ENCODE peak calls at places on chromosomes 12 and 14, in five cellular contexts. G is H9, T is renal cortical epithelial cell, R is T-helper 9 cell, M is heart right ventricle. B is an unnamed sample.

GRCh38 chr12:99436584-99436983 is 211.0 kb upstream of the GARIN6 start:
- DNase-seq in G (no peak), T (peak), R (no peak), M (no peak), B (no peak)

GRCh38 chr12:51421266-51421884 is 3.3 kb upstream of the SLC4A8 start:
- DNase-seq in G (peak), R (no peak), M (no peak), T (peak), B (peak)

GRCh38 chr14:89407856-89408255 is 9.2 kb downstream of the FOXN3 start:
- DNase-seq in M (no peak), G (no peak), R (no peak), T (no peak), B (no peak)

GRCh38 chr12:50751921-50752721 is 11.8 kb upstream of the ATF1 start:
- DNase-seq in G (peak), M (no peak), R (no peak), T (peak), B (no peak)

GRCh38 chr14:51978566-51979398 is 10.6 kb upstream of the RTRAF start:
- DNase-seq in T (peak), G (peak), M (peak), R (peak), B (peak)

GRCh38 chr12:49962861-49963765 is 1.4 kb downstream of the AQP5 start:
- DNase-seq in R (no peak), M (peak), G (no peak), T (peak), B (no peak)

GRCh38 chr12:8681129-8681902 is 16.5 kb upstream of the RIMKLB start:
- DNase-seq in T (peak), M (no peak), G (peak), R (no peak), B (no peak)

GRCh38 chr12:57810450-57810849 is 8.1 kb downstream of the AVIL start:
- DNase-seq in G (no peak), T (peak), M (no peak), R (no peak), B (no peak)

GRCh38 chr12:7142809-7143465 is 12.8 kb downstream of the CLSTN3 start:
- DNase-seq in M (no peak), T (no peak), R (no peak), G (no peak), B (no peak)

GRCh38 chr12:52722680-52723079 is 19.4 kb upstream of the KRT77 start:
- DNase-seq in M (no peak), T (no peak), G (no peak), R (no peak), B (no peak)

GRCh38 chr14:75794615-75795038 is 133.6 kb downstream of the TTLL5 start:
- DNase-seq in T (peak), R (no peak), G (no peak), M (no peak), B (no peak)

GRCh38 chr14:69360438-69361108 is 37.5 kb downstream of the ERH start:
- DNase-seq in T (no peak), R (no peak), M (no peak), G (no peak), B (no peak)

GRCh38 chr12:71840226-71840847 is 778 bp downstream of the TBC1D15 start:
- DNase-seq in M (no peak), G (no peak), R (no peak), T (peak), B (no peak)

GRCh38 chr12:32695787-32696186 is 16.7 kb downstream of the DNM1L start:
- DNase-seq in M (no peak), T (no peak), R (no peak), G (no peak), B (no peak)

GRCh38 chr12:117412465-117413190 is 51.2 kb upstream of the NOS1 start:
- DNase-seq in G (no peak), T (no peak), M (peak), R (no peak), B (no peak)

GRCh38 chr12:78120866-78121590 is 290.3 kb downstream of the NAV3 start:
- DNase-seq in M (no peak), R (no peak), G (no peak), T (peak), B (no peak)

GRCh38 chr12:27552886-27553560 is 29.0 kb downstream of the PPFIBP1 start:
- DNase-seq in R (no peak), T (peak), M (no peak), G (no peak), B (no peak)

GRCh38 chr14:97851438-97851995 is 1054.3 kb downstream of the VRK1 start:
- DNase-seq in M (no peak), R (no peak), T (no peak), G (no peak), B (no peak)

GRCh38 chr14:39169541-39169900 is 612 bp downstream of the TRAPPC6B start:
- DNase-seq in G (no peak), T (peak), R (no peak), M (no peak), B (no peak)

GRCh38 chr12:8057839-8058238 is 8.3 kb downstream of the C3AR1 start:
- DNase-seq in G (no peak), R (no peak), M (no peak), T (peak), B (no peak)

GRCh38 chr12:127809236-127809635 is 457.7 kb upstream of the TMEM132C start:
- DNase-seq in R (no peak), G (no peak), M (no peak), T (peak), B (no peak)

GRCh38 chr14:98999345-98999744 is 272.7 kb downstream of the BCL11B start:
- DNase-seq in R (no peak), G (no peak), T (no peak), M (no peak), B (no peak)

GRCh38 chr12:132545955-132546354 is 56.0 kb downstream of the FBRSL1 start:
- DNase-seq in M (no peak), T (no peak), R (no peak), G (no peak), B (no peak)

GRCh38 chr14:99278836-99279235 is 6.8 kb upstream of the BCL11B start:
- DNase-seq in T (no peak), R (no peak), G (no peak), M (no peak), B (no peak)

GRCh38 chr12:109047081-109047805 is 5.1 kb upstream of the USP30 start:
- DNase-seq in T (peak), R (no peak), G (no peak), M (no peak), B (no peak)

GRCh38 chr14:100536721-100537700 is 50.2 kb downstream of the BEGAIN start:
- DNase-seq in M (peak), R (no peak), G (peak), T (no peak), B (peak)

GRCh38 chr12:14417717-14418116 is 52.2 kb downstream of the ATF7IP start:
- DNase-seq in T (peak), R (peak), M (peak), G (peak), B (peak)